ENCODE peak calls at places on chromosomes 13 and 19, in five cellular contexts. D is AG09309, L is neural progenitor cell, G is GM10248, H is MCF 10A. Z is an unnamed sample.

GRCh38 chr13:113903361-113903760 is 39.5 kb upstream of the GAS6 start:
- DNase-seq in D (no peak), G (no peak), H (no peak), L (no peak), Z (no peak)

GRCh38 chr13:58087566-58087965 is 456.0 kb downstream of the PCDH17 start:
- DNase-seq in H (peak; percentile 2), L (no peak), G (no peak), D (no peak), Z (no peak)

GRCh38 chr13:39254606-39255005 is 216.3 kb downstream of the NHLRC3 start:
- DNase-seq in D (no peak), L (no peak), G (no peak), H (no peak), Z (no peak)

GRCh38 chr13:30679483-30680330 is 55.6 kb upstream of the ALOX5AP start:
- DNase-seq in H (peak; percentile 44), D (no peak), G (peak; percentile 59), L (peak; percentile 60), Z (no peak)

GRCh38 chr13:50080856-50081105 is 65.5 kb downstream of the KCNRG start:
- DNase-seq in L (no peak), D (no peak), G (no peak), H (no peak), Z (no peak)

GRCh38 chr13:42753697-42754096 is 27.7 kb upstream of the FAM216B start:
- DNase-seq in D (no peak), L (no peak), G (no peak), H (no peak), Z (no peak)

GRCh38 chr13:85441975-85442374 is 357.2 kb downstream of the SLITRK6 start:
- DNase-seq in D (no peak), G (no peak), H (no peak), L (no peak), Z (no peak)

GRCh38 chr19:32581704-32582164 is 744 bp downstream of the PDCD5 start:
- DNase-seq in D (no peak), G (no peak), L (peak; percentile 57), H (peak; percentile 75), Z (no peak)

GRCh38 chr19:15015946-15016542 is 33.2 kb upstream of the CASP14 start:
- DNase-seq in G (no peak), D (no peak), L (peak; percentile 83), H (peak; percentile 31), Z (no peak)

GRCh38 chr19:40759352-40759751 is 8.3 kb downstream of the SNRPA start:
- DNase-seq in D (no peak), G (no peak), L (no peak), H (no peak), Z (no peak)

GRCh38 chr19:3450796-3451411 is 29.4 kb downstream of the SMIM24 start:
- DNase-seq in H (peak; percentile 98), G (no peak), L (no peak), D (peak; percentile 98), Z (no peak)

GRCh38 chr19:49782515-49782914 is 15.7 kb downstream of the AP2A1 start:
- DNase-seq in D (no peak), L (no peak), G (no peak), H (no peak), Z (no peak)

GRCh38 chr13:100722517-100722916 is 47.9 kb upstream of the TMTC4 start:
- DNase-seq in D (no peak), L (peak; percentile 6), H (no peak), G (no peak), Z (no peak)

GRCh38 chr19:4987692-4988370 is 18.9 kb downstream of the KDM4B start:
- DNase-seq in H (no peak), L (no peak), G (no peak), D (no peak), Z (no peak)

GRCh38 chr19:294819-295686 is 3.9 kb upstream of the PLPP2 start:
- DNase-seq in G (peak; percentile 77), D (no peak), L (peak; percentile 80), H (peak; percentile 39), Z (peak; percentile 38)

GRCh38 chr13:114135731-114136171 is 3.3 kb upstream of the RASA3 start:
- DNase-seq in G (no peak), H (no peak), D (no peak), L (no peak), Z (no peak)

GRCh38 chr19:13692096-13692495 is 72.2 kb upstream of the MRI1 start:
- DNase-seq in D (peak; percentile 25), G (no peak), H (peak; percentile 62), L (no peak), Z (no peak)

GRCh38 chr13:44313674-44314073 is 60.0 kb upstream of the SERP2 start:
- DNase-seq in H (peak; percentile 92), D (peak; percentile 61), G (no peak), L (no peak), Z (no peak)

GRCh38 chr19:11140896-11141295 is 14.7 kb downstream of the SPC24 start:
- DNase-seq in L (no peak), H (no peak), G (peak; percentile 3), D (no peak), Z (no peak)

GRCh38 chr13:76512676-76513277 is 373.4 kb downstream of the KCTD12 start:
- DNase-seq in L (no peak), H (peak; percentile 74), G (no peak), D (peak; percentile 50), Z (no peak)

GRCh38 chr19:48194041-48194871 is 23.8 kb downstream of the ZSWIM9 start:
- DNase-seq in D (no peak), G (peak; percentile 50), H (peak; percentile 27), L (peak; percentile 48), Z (no peak)

GRCh38 chr13:46593403-46593802 is 40.4 kb downstream of the LRCH1 start:
- DNase-seq in D (no peak), H (no peak), G (peak; percentile 29), L (no peak), Z (peak; percentile 34)

GRCh38 chr19:55676384-55676783 is 1.4 kb downstream of the EPN1 start:
- DNase-seq in H (no peak), L (no peak), D (no peak), G (no peak), Z (no peak)

GRCh38 chr13:56457535-56458200 is 683.0 kb upstream of the PRR20A start:
- DNase-seq in D (no peak), G (no peak), H (no peak), L (no peak), Z (no peak)

GRCh38 chr19:3670796-3671679 is 29.2 kb downstream of the PIP5K1C start:
- DNase-seq in L (no peak), H (no peak), D (no peak), G (peak; percentile 89), Z (no peak)

GRCh38 chr19:8331263-8331840 is 10.1 kb downstream of the RPS28 start:
- DNase-seq in L (no peak), D (no peak), G (no peak), H (no peak), Z (no peak)

GRCh38 chr13:27622102-27622820 is 569 bp downstream of the POLR1D start:
- DNase-seq in L (no peak), H (no peak), G (no peak), D (no peak), Z (no peak)
- TF ChIP-seq CTCF in L (peak; percentile 35), H (no peak), G (no peak), D (peak; percentile 39), Z (no peak)

DNA sequence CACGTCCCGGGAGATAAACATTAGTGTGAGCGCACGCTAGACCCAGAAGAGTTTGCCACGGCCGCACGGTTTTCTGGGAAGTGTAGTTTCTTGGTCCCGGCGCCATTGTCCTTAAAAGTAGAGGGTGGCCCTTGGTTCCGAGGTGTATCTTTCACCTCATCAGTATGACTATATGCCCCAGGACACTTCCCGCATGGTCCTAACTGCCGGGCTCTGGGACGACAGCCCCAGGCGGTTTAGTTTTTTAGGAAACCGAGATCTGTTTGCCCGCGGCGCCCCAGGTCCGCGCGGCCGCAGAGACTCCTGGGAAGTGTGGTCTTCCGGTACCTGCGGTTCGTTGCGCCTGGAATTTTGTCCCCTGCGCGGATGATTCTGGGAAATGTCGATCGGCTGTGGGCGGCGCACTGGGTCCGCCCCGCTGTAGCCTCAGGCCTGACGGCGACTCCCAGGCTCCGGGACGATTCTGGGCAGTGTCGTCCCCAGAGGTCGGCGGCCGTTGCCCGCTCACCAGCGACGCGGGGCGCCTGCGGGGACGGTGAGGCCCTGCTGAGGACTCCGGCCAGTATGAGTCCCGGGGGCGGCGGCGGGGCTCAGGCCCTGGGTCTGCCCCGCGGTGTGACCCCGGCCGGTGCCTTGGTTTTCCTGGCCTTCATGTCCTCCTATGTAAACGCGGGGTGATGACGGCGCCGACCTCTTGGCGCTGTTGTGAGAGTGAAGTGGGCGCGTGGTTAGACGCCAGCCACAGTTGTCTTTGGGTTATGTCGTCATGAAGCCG is at the start of gene ZNF181:
- DNase-seq in G (peak; percentile 87), H (peak; percentile 91), L (peak; percentile 94), D (peak; percentile 54), Z (peak; percentile 72)
- TF ChIP-seq CTCF in G (no peak), H (no peak), L (no peak), D (no peak), Z (no peak)

DNA sequence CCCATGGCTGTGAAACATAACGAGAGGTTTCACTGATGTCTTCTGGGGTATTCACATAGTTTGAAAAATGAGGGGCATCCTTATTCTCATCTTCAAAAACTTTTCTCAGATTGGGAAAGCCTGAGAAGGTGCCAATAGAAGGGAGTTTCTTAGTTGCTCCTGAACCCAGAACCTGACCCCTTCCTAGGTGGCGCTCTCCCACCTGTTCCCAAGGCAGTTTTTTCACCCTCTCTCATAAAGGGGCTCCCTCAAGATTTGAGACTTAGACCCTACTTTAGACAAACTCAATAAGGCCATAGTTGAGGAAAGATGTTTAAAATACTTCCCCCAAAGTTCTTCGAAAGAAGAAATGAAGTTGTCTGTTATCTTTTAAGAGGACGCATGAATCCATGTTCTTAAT is 142.2 kb downstream of the FGF9 start:
- DNase-seq in G (no peak), D (no peak), H (no peak), L (no peak), Z (no peak)
- TF ChIP-seq CTCF in G (no peak), D (no peak), H (no peak), L (peak; percentile 31), Z (no peak)

GRCh38 chr13:91153372-91153771 is 194.1 kb upstream of the MIR17HG start:
- DNase-seq in D (no peak), G (no peak), L (no peak), H (no peak), Z (no peak)

GRCh38 chr13:91157273-91158014 is 190.0 kb upstream of the MIR17HG start:
- DNase-seq in G (no peak), H (no peak), D (no peak), L (no peak), Z (no peak)

GRCh38 chr13:91154553-91154952 is 192.9 kb upstream of the MIR17HG start:
- DNase-seq in D (no peak), G (no peak), H (no peak), L (no peak), Z (no peak)

GRCh38 chr13:91154954-91155353 is 192.5 kb upstream of the MIR17HG start:
- DNase-seq in G (no peak), L (no peak), D (no peak), H (no peak), Z (no peak)

DNA sequence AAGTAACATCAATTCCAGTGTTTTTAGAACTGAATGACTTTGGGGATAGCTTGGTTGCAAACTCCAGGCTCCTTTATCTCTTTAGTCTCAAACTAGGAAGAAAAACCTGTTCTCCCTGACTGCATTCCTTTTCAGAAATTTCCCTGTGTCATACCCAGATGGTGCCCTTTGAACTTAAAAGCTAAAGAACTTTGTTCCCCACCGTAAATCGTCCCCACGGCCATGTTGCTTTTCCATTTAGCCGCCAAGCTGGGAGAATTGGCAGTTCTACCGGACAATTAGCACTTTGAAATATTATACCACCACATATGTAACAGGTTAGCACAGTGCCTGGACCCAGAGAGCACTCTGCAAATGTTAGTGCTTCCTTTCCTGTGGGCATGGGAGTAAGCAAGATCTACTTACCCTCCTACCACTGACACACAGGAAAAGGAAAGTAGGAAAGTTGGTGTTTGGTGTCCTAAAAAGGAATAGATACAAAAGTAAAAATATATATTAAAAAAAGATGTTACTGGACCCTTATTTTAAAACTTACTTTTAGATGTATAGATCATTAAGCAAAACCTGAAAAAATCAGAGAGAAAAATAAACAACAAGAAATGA is 191.9 kb upstream of the MIR17HG start:
- DNase-seq in D (no peak), G (no peak), H (no peak), L (no peak), Z (no peak)
- TF ChIP-seq CTCF in D (no peak), G (no peak), H (no peak), L (no peak), Z (no peak)